ENCODE peak calls at places on chromosomes 4 and X, in nine cellular contexts. G is H54, Y is heart left ventricle, C is transverse colon, A is A549, I is esophagus squamous epithelium, Z is GM12891, O is H1, K is suprapubic skin. H is an unnamed sample.
A peak's percentile ranks its signal among the peaks of the same experiment; 100 is the strongest.

GRCh38 chrX:8147216-8147615 is 23.9 kb downstream of the VCX2 start:
- DNase-seq in G (no peak), Y (no peak), C (no peak), A (no peak), I (no peak), Z (no peak), O (no peak), K (no peak), H (no peak)

GRCh38 chr4:2047781-2048581 is 11.1 kb upstream of the NAT8L start:
- DNase-seq in G (no peak), Y (no peak), C (no peak), A (no peak), I (no peak), Z (no peak), O (no peak), K (no peak), H (no peak)

GRCh38 chr4:67465032-67465762 is 80.1 kb downstream of the CENPC start:
- DNase-seq in G (no peak), Y (no peak), C (no peak), A (no peak), I (no peak), Z (no peak), O (no peak), K (no peak), H (no peak)

GRCh38 chr4:157664726-157665125 is 444.2 kb downstream of the GRIA2 start:
- DNase-seq in G (no peak), Y (no peak), C (no peak), A (no peak), I (no peak), Z (no peak), O (no peak), K (no peak), H (no peak)

GRCh38 chr4:7068883-7069282 is 1.0 kb upstream of the GRPEL1 start:
- DNase-seq in G (no peak), Y (no peak), C (no peak), A (no peak), I (no peak), Z (no peak), O (no peak), K (no peak), H (no peak)

GRCh38 chr4:174357321-174357720 is 73.6 kb downstream of the CEP44 start:
- DNase-seq in G (no peak), Y (no peak), C (no peak), A (no peak), I (no peak), Z (no peak), O (no peak), K (no peak), H (no peak)

GRCh38 chrX:41541381-41541780 is 94.2 kb downstream of the NYX start:
- DNase-seq in G (no peak), Y (no peak), C (no peak), A (no peak), I (no peak), Z (no peak), O (no peak), K (no peak), H (no peak)

GRCh38 chr4:25913056-25913850 is 767 bp upstream of the SMIM20 start:
- DNase-seq in G (no peak), Y (peak; percentile 41), C (peak; percentile 67), A (no peak), I (peak; percentile 8), Z (peak; percentile 25), O (no peak), K (peak; percentile 72), H (no peak)

GRCh38 chr4:149795256-149795655 is 20.4 kb downstream of the IQCM start:
- DNase-seq in G (no peak), Y (peak; percentile 20), C (no peak), A (no peak), I (no peak), Z (no peak), O (no peak), K (no peak), H (no peak)

GRCh38 chr4:61938250-61938846 is 738.2 kb downstream of the ADGRL3 start:
- DNase-seq in G (no peak), Y (no peak), C (no peak), A (no peak), I (no peak), Z (no peak), O (no peak), K (no peak), H (no peak)

GRCh38 chr4:42453612-42454011 is 56.3 kb downstream of the SHISA3 start:
- DNase-seq in G (no peak), Y (no peak), C (no peak), A (no peak), I (no peak), Z (no peak), O (no peak), K (no peak), H (peak; percentile 19)

GRCh38 chr4:21885770-21886169 is 62.8 kb downstream of the KCNIP4 start:
- DNase-seq in G (no peak), Y (no peak), C (no peak), A (no peak), I (no peak), Z (no peak), O (no peak), K (no peak), H (no peak)

GRCh38 chr4:18021720-18022571 is at the start of gene LCORL:
- DNase-seq in G (peak; percentile 63), Y (peak; percentile 92), C (peak; percentile 93), A (peak; percentile 70), I (peak; percentile 88), Z (peak; percentile 73), O (peak; percentile 89), K (peak; percentile 95), H (peak; percentile 90)
- TF ChIP-seq POLR2A in G (peak; percentile 65), Y (no peak), C (no peak), A (peak; percentile 40), I (no peak), Z (no peak), O (no peak), K (peak; percentile 26), H (peak; percentile 77)

GRCh38 chrX:24054182-24055042 is at the start of gene EIF2S3:
- DNase-seq in G (peak; percentile 22), Y (peak; percentile 86), C (peak; percentile 91), A (peak; percentile 77), I (peak; percentile 77), Z (peak; percentile 38), O (peak; percentile 61), K (peak; percentile 94), H (peak; percentile 88)
- TF ChIP-seq POLR2A in G (peak; percentile 64), Y (no peak), C (peak; percentile 78), A (peak; percentile 67), I (peak; percentile 66), Z (peak; percentile 93), O (peak; percentile 89), K (no peak), H (peak; percentile 99)

GRCh38 chrX:40104649-40105015 is 6.9 kb upstream of the BCOR start:
- DNase-seq in G (no peak), Y (peak; percentile 40), C (peak; percentile 65), A (peak; percentile 41), I (no peak), Z (no peak), O (no peak), K (no peak), H (no peak)

GRCh38 chrX:40105016-40105790 is 7.4 kb upstream of the BCOR start:
- DNase-seq in G (no peak), Y (peak; percentile 63), C (peak; percentile 57), A (peak; percentile 21), I (no peak), Z (no peak), O (no peak), K (no peak), H (no peak)

GRCh38 chrX:40106677-40107290 is 9.0 kb upstream of the BCOR start:
- DNase-seq in G (no peak), Y (no peak), C (no peak), A (no peak), I (no peak), Z (no peak), O (no peak), K (no peak), H (no peak)

GRCh38 chrX:40107291-40108083 is 9.7 kb upstream of the BCOR start:
- DNase-seq in G (no peak), Y (peak; percentile 57), C (peak; percentile 72), A (peak; percentile 33), I (no peak), Z (no peak), O (no peak), K (no peak), H (no peak)

GRCh38 chrX:40105791-40106676 is 8.3 kb upstream of the BCOR start:
- DNase-seq in G (no peak), Y (peak; percentile 82), C (peak; percentile 78), A (peak; percentile 38), I (no peak), Z (no peak), O (no peak), K (no peak), H (no peak)
- TF ChIP-seq POLR2A in G (no peak), Y (no peak), C (peak; percentile 20), A (peak; percentile 27), I (peak; percentile 27), Z (no peak), O (no peak), K (no peak), H (peak; percentile 17)

GRCh38 chrX:119942831-119943184 is 743 bp downstream of the NKAP start:
- DNase-seq in G (peak; percentile 6), Y (no peak), C (no peak), A (peak; percentile 14), I (no peak), Z (no peak), O (no peak), K (no peak), H (no peak)

GRCh38 chrX:119945481-119945880 is 1.9 kb upstream of the NKAP start:
- DNase-seq in G (no peak), Y (no peak), C (no peak), A (no peak), I (no peak), Z (no peak), O (no peak), K (no peak), H (no peak)

GRCh38 chrX:119942173-119942819 is 1.3 kb downstream of the NKAP start:
- DNase-seq in G (no peak), Y (no peak), C (no peak), A (no peak), I (no peak), Z (no peak), O (no peak), K (no peak), H (no peak)

GRCh38 chrX:119941336-119941735 is 2.2 kb downstream of the NKAP start:
- DNase-seq in G (no peak), Y (no peak), C (no peak), A (no peak), I (no peak), Z (no peak), O (no peak), K (no peak), H (no peak)

DNA sequence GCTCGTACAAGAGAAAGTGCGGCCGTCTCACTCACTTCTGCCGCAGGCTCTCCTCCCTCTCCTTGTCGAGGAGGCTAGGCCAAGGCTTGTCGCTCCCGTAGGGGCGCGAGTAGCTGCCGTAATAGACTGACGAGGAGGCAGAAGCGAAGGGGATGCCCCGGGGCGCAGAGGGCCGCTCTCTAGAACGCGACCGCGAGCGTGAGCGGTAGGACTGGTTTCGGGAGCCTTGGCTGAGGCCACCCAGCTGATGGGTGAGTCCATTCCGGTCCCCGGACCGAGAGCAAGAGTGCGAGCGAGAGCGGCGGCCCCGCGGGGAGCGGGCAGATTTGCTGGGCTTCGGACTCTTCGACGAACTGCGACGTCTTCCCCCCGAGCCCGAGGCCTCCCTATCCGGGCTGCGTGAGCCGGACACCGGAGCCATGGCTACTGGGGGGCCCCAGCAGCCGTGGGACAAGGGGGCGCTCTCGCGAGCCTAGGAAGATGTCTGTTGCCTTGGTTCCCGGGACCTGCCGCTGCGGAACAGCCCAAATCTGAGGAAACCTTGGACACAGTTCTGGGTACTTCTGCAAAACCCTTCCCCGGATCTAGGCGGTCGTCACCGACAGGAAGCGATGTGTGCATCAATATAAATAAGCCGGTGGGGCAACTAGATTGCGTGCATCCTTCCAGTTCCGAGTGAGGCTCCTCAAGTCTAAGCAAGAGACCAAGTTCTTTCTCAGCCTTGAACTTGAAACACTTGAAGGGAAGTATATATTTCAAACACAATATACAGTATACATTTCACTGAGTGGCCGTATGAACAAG is at the start of gene NKAP:
- DNase-seq in G (peak; percentile 56), Y (peak; percentile 80), C (peak; percentile 84), A (peak; percentile 87), I (peak; percentile 8), Z (peak; percentile 44), O (peak; percentile 73), K (peak; percentile 87), H (peak; percentile 73)
- TF ChIP-seq POLR2A in G (peak; percentile 66), Y (no peak), C (peak; percentile 49), A (peak; percentile 65), I (peak; percentile 55), Z (peak; percentile 51), O (peak; percentile 79), K (peak; percentile 14), H (peak; percentile 63)

H was measured in GM12878.